ENCODE peak calls at places on chromosomes 1 and 21, in six cellular contexts. L is epithelial cell of proximal tubule, Y is HL-60, A is uterus, S is progenitor cell of endocrine pancreas, X is H9. W is an unnamed sample.

GRCh38 chr1:112429749-112430148 is 33.7 kb downstream of the CTTNBP2NL start:
- DNase-seq in X (no peak), S (no peak), A (no peak), Y (no peak), L (no peak), W (no peak)

GRCh38 chr1:211735208-211736170 is 60.1 kb upstream of the NEK2 start:
- DNase-seq in A (no peak), S (no peak), Y (no peak), X (peak; percentile 44), L (peak; percentile 51), W (no peak)

GRCh38 chr1:41616563-41616962 is 132.1 kb upstream of the EDN2 start:
- DNase-seq in L (no peak), X (no peak), Y (no peak), A (no peak), S (no peak), W (no peak)

GRCh38 chr1:202599669-202600431 is 110.4 kb downstream of the SYT2 start:
- DNase-seq in A (peak; percentile 71), S (peak; percentile 27), L (no peak), Y (no peak), X (peak; percentile 84), W (peak; percentile 73)

GRCh38 chr1:11925938-11926292 is 312 bp downstream of the KIAA2013 start:
- DNase-seq in Y (no peak), X (no peak), A (no peak), L (no peak), S (no peak), W (no peak)

GRCh38 chr1:243890576-243890975 is 40.5 kb upstream of the AKT3 start:
- DNase-seq in S (no peak), X (no peak), A (no peak), L (no peak), Y (no peak), W (no peak)

GRCh38 chr1:89904219-89904980 is 83.6 kb downstream of the LRRC8D start:
- DNase-seq in Y (no peak), X (no peak), A (no peak), L (no peak), S (no peak), W (no peak)

GRCh38 chr1:153903841-153904455 is 18.8 kb downstream of the GATAD2B start:
- DNase-seq in L (no peak), S (no peak), Y (no peak), A (no peak), X (no peak), W (no peak)

GRCh38 chr1:91569411-91570104 is 68.9 kb downstream of the CDC7 start:
- DNase-seq in L (peak; percentile 87), Y (no peak), S (no peak), X (no peak), A (peak; percentile 65), W (no peak)

GRCh38 chr1:182962554-182963115 is 9.7 kb upstream of the SHCBP1L start:
- DNase-seq in S (peak; percentile 24), A (peak; percentile 74), Y (peak; percentile 20), L (peak; percentile 63), X (peak; percentile 80), W (peak; percentile 90)

GRCh38 chr1:226901421-226901820 is 31.0 kb downstream of the PSEN2 start:
- DNase-seq in X (no peak), L (no peak), A (no peak), Y (no peak), S (no peak), W (no peak)

GRCh38 chr1:40664167-40664537 is 1.3 kb downstream of the RIMS3 start:
- DNase-seq in X (no peak), S (no peak), Y (no peak), L (no peak), A (no peak), W (no peak)

GRCh38 chr1:93575586-93576271 is 105.9 kb downstream of the BCAR3 start:
- DNase-seq in X (no peak), S (no peak), Y (no peak), L (no peak), A (no peak), W (no peak)

GRCh38 chr1:85371021-85371420 is 93.9 kb downstream of the DDAH1 start:
- DNase-seq in S (no peak), X (no peak), Y (no peak), L (no peak), A (no peak), W (no peak)

GRCh38 chr1:111733183-111733995 is 5.8 kb downstream of the INKA2 start:
- DNase-seq in Y (peak; percentile 98), A (no peak), S (no peak), L (no peak), X (no peak), W (no peak)

GRCh38 chr1:229603387-229604005 is 22.4 kb downstream of the TAF5L start:
- DNase-seq in X (no peak), Y (no peak), A (no peak), L (no peak), S (no peak), W (no peak)

GRCh38 chr1:74842726-74843125 is 109.8 kb downstream of the TYW3 start:
- DNase-seq in A (no peak), L (no peak), Y (no peak), X (no peak), S (no peak), W (no peak)
- TF ChIP-seq CTCF in A (no peak), L (no peak), Y (no peak), X (no peak), S (no peak), W (no peak)

GRCh38 chr1:218983848-218984247 is 189.8 kb upstream of the LYPLAL1 start:
- DNase-seq in S (no peak), A (no peak), X (peak; percentile 54), Y (no peak), L (no peak), W (no peak)
- TF ChIP-seq CTCF in S (peak; percentile 49), A (no peak), X (peak; percentile 65), Y (no peak), L (peak; percentile 30), W (no peak)

GRCh38 chr21:43731476-43731875 is 12.5 kb downstream of the PDXK start:
- DNase-seq in A (no peak), Y (no peak), L (no peak), S (no peak), X (no peak), W (no peak)

GRCh38 chr21:43726686-43727570 is 8.0 kb downstream of the PDXK start:
- DNase-seq in A (no peak), L (no peak), Y (peak; percentile 57), X (no peak), S (no peak), W (no peak)

GRCh38 chr21:43731891-43732711 is 13.2 kb downstream of the PDXK start:
- DNase-seq in S (no peak), Y (no peak), A (no peak), X (no peak), L (peak; percentile 78), W (no peak)

GRCh38 chr21:43727571-43728466 is 8.9 kb downstream of the PDXK start:
- DNase-seq in S (no peak), X (peak; percentile 50), A (peak; percentile 53), Y (peak; percentile 58), L (no peak), W (no peak)

GRCh38 chr21:43728467-43729390 is 9.8 kb downstream of the PDXK start:
- DNase-seq in X (peak; percentile 87), Y (peak; percentile 95), S (peak; percentile 49), L (peak; percentile 66), A (peak; percentile 99), W (peak; percentile 91)
- TF ChIP-seq CTCF in X (peak; percentile 72), Y (no peak), S (peak; percentile 63), L (peak; percentile 23), A (peak; percentile 56), W (no peak)

GRCh38 chr21:41663805-41664788 is 102.8 kb downstream of the RIPK4 start:
- DNase-seq in X (no peak), L (no peak), A (no peak), Y (no peak), S (no peak), W (no peak)
- TF ChIP-seq CTCF in X (peak; percentile 44), L (peak; percentile 24), A (no peak), Y (no peak), S (peak; percentile 45), W (no peak)

GRCh38 chr1:27603962-27604578 is at the start of gene AHDC1:
- DNase-seq in A (peak; percentile 91), S (peak; percentile 85), X (peak; percentile 93), L (no peak), Y (peak; percentile 79), W (peak; percentile 98)
- TF ChIP-seq CTCF in A (no peak), S (no peak), X (no peak), L (no peak), Y (no peak), W (no peak)

GRCh38 chr1:150514260-150514659 is 1.3 kb upstream of the FALEC start:
- DNase-seq in L (no peak), X (no peak), S (no peak), A (no peak), Y (no peak), W (no peak)

GRCh38 chr1:150516616-150517015 is 1.1 kb downstream of the FALEC start:
- DNase-seq in L (no peak), X (no peak), S (no peak), Y (no peak), A (no peak), W (peak; percentile 37)

GRCh38 chr1:150514913-150515327 is 632 bp upstream of the FALEC start:
- DNase-seq in L (no peak), A (no peak), S (no peak), X (no peak), Y (no peak), W (no peak)

GRCh38 chr1:150516050-150516591 is 569 bp downstream of the FALEC start:
- DNase-seq in L (no peak), Y (no peak), S (no peak), A (peak; percentile 29), X (peak; percentile 41), W (no peak)

DNA sequence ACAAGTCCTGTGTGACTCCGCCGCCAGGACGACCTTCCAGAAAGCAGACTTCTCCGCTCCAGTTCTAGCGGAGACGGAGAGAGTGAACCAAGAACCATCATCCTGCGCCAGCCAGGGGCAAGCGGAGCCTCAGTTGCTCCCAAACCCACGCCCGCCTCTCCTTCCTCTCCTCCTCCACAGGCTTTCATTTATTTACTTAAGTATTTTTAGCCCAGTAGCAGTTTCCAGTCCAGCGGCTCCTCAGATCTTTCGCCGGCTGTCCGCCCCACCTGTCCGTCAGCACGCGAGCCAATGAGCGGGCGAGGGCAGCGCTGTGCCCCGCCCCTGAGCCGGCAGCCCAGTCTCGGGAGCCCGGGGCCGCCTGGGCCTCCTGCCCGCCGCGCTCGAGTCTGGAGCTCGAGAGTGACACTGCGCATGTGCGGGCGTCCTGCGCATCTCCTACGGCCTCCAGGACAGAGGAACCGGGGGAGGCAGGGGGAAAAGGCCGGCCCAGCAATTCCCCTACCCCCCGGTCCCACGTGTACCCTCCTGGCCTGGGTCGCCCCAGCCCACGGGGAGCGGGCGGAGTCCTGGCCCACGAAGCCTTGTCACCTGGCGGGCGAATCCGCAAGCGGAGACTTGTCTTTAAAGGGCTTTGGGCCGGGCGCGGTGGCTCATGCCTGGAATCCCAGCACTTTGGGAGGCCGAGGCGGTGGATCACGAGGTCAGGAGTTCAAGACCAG is at the start of gene FALEC:
- DNase-seq in L (no peak), Y (peak; percentile 89), A (peak; percentile 97), S (peak; percentile 93), X (peak; percentile 98), W (peak; percentile 97)
- TF ChIP-seq CTCF in L (no peak), Y (no peak), A (peak; percentile 9), S (peak; percentile 21), X (no peak), W (no peak)

W was measured in GM20000.